ENCODE peak calls at places on chromosomes 13 and 19, in nine cellular contexts. One of them, this sample, is unnamed.

GRCh38 chr13:95117092-95117491 is 184.2 kb downstream of the ABCC4 start:
- DNase-seq in LoVo: no peak
- DNase-seq in right cardiac atrium: no peak
- DNase-seq in brain microvascular endothelial cell: no peak
- DNase-seq in NCI-H446 treated with DMSO at 0.1 percent for 48 hours: no peak
- DNase-seq in AG08396: no peak
- DNase-seq in G401: no peak
- DNase-seq in T-helper 1 cell: no peak
- DNase-seq in NCI-H1092 treated with DMSO at 0.1 percent for 48 hours: no peak
- DNase-seq in this sample: no peak

GRCh38 chr19:11373166-11373884 is 1.1 kb upstream of the SWSAP1 start:
- DNase-seq in NCI-H1092 treated with DMSO at 0.1 percent for 48 hours: peak
- DNase-seq in NCI-H446 treated with DMSO at 0.1 percent for 48 hours: peak
- DNase-seq in right cardiac atrium: peak
- DNase-seq in LoVo: no peak
- DNase-seq in brain microvascular endothelial cell: no peak
- DNase-seq in T-helper 1 cell: no peak
- DNase-seq in G401: peak
- DNase-seq in AG08396: no peak
- DNase-seq in this sample: no peak

GRCh38 chr13:94315188-94315587 is 164.3 kb downstream of the DCT start:
- DNase-seq in NCI-H446 treated with DMSO at 0.1 percent for 48 hours: no peak
- DNase-seq in T-helper 1 cell: no peak
- DNase-seq in brain microvascular endothelial cell: no peak
- DNase-seq in NCI-H1092 treated with DMSO at 0.1 percent for 48 hours: no peak
- DNase-seq in AG08396: no peak
- DNase-seq in G401: no peak
- DNase-seq in right cardiac atrium: no peak
- DNase-seq in LoVo: no peak
- DNase-seq in this sample: no peak

GRCh38 chr13:98315466-98315865 is 138.4 kb upstream of the RNF113B start:
- DNase-seq in NCI-H1092 treated with DMSO at 0.1 percent for 48 hours: no peak
- DNase-seq in T-helper 1 cell: no peak
- DNase-seq in LoVo: no peak
- DNase-seq in AG08396: no peak
- DNase-seq in NCI-H446 treated with DMSO at 0.1 percent for 48 hours: no peak
- DNase-seq in G401: no peak
- DNase-seq in brain microvascular endothelial cell: peak
- DNase-seq in right cardiac atrium: no peak
- DNase-seq in this sample: no peak

GRCh38 chr13:110989331-110989730 is 74.5 kb upstream of the ANKRD10 start:
- DNase-seq in T-helper 1 cell: no peak
- DNase-seq in NCI-H1092 treated with DMSO at 0.1 percent for 48 hours: no peak
- DNase-seq in right cardiac atrium: no peak
- DNase-seq in G401: no peak
- DNase-seq in brain microvascular endothelial cell: peak
- DNase-seq in LoVo: no peak
- DNase-seq in AG08396: peak
- DNase-seq in NCI-H446 treated with DMSO at 0.1 percent for 48 hours: no peak
- DNase-seq in this sample: no peak

GRCh38 chr13:78136966-78137365 is 218.3 kb upstream of the EDNRB start:
- DNase-seq in NCI-H1092 treated with DMSO at 0.1 percent for 48 hours: no peak
- DNase-seq in AG08396: no peak
- DNase-seq in G401: no peak
- DNase-seq in right cardiac atrium: no peak
- DNase-seq in T-helper 1 cell: no peak
- DNase-seq in LoVo: no peak
- DNase-seq in NCI-H446 treated with DMSO at 0.1 percent for 48 hours: no peak
- DNase-seq in brain microvascular endothelial cell: no peak
- DNase-seq in this sample: no peak

GRCh38 chr13:53351040-53351439 is 322.4 kb downstream of the OLFM4 start:
- DNase-seq in NCI-H1092 treated with DMSO at 0.1 percent for 48 hours: no peak
- DNase-seq in G401: no peak
- DNase-seq in T-helper 1 cell: no peak
- DNase-seq in LoVo: no peak
- DNase-seq in right cardiac atrium: no peak
- DNase-seq in brain microvascular endothelial cell: no peak
- DNase-seq in AG08396: no peak
- DNase-seq in NCI-H446 treated with DMSO at 0.1 percent for 48 hours: no peak
- DNase-seq in this sample: no peak

GRCh38 chr13:97512732-97513131 is 78.8 kb downstream of the RAP2A start:
- DNase-seq in T-helper 1 cell: no peak
- DNase-seq in right cardiac atrium: no peak
- DNase-seq in brain microvascular endothelial cell: no peak
- DNase-seq in LoVo: no peak
- DNase-seq in AG08396: no peak
- DNase-seq in NCI-H1092 treated with DMSO at 0.1 percent for 48 hours: no peak
- DNase-seq in NCI-H446 treated with DMSO at 0.1 percent for 48 hours: no peak
- DNase-seq in G401: no peak
- DNase-seq in this sample: no peak

This sample was measured in prostate gland.